ENCODE peak calls at places on chromosomes 6 and 20, in four cellular contexts. One of them, this sample, is unnamed.

GRCh38 chr6:112562348-112563220 is 215.5 kb downstream of the RFPL4B start:
- DNase-seq in CD8-positive, alpha-beta memory T cell: no peak
- DNase-seq in CD8-positive, alpha-beta T cell: no peak
- DNase-seq in stimulated activated naive B cell treated with anti-CD40 and anti-IgM and Interleukin-4, amounts not matched to agents 10 μg/mL and 1 μg/mL and 100 μg/mL, for 72 hours: no peak
- DNase-seq in this sample: no peak

GRCh38 chr6:56594699-56595098 is 48.0 kb downstream of the DST start:
- DNase-seq in stimulated activated naive B cell treated with anti-CD40 and anti-IgM and Interleukin-4, amounts not matched to agents 10 μg/mL and 1 μg/mL and 100 μg/mL, for 72 hours: no peak
- DNase-seq in CD8-positive, alpha-beta memory T cell: no peak
- DNase-seq in CD8-positive, alpha-beta T cell: no peak
- DNase-seq in this sample: no peak

GRCh38 chr6:157116420-157116819 is 206.9 kb downstream of the TMEM242 start:
- DNase-seq in CD8-positive, alpha-beta memory T cell: no peak
- DNase-seq in stimulated activated naive B cell treated with anti-CD40 and anti-IgM and Interleukin-4, amounts not matched to agents 10 μg/mL and 1 μg/mL and 100 μg/mL, for 72 hours: no peak
- DNase-seq in CD8-positive, alpha-beta T cell: no peak
- DNase-seq in this sample: no peak

GRCh38 chr6:52285174-52286068 is 879 bp upstream of the MCM3 start:
- DNase-seq in CD8-positive, alpha-beta memory T cell: no peak
- DNase-seq in CD8-positive, alpha-beta T cell: no peak
- DNase-seq in stimulated activated naive B cell treated with anti-CD40 and anti-IgM and Interleukin-4, amounts not matched to agents 10 μg/mL and 1 μg/mL and 100 μg/mL, for 72 hours: no peak
- DNase-seq in this sample: peak

GRCh38 chr20:4156411-4156810 is 141.1 kb upstream of the RNF24 start:
- DNase-seq in CD8-positive, alpha-beta T cell: no peak
- DNase-seq in stimulated activated naive B cell treated with anti-CD40 and anti-IgM and Interleukin-4, amounts not matched to agents 10 μg/mL and 1 μg/mL and 100 μg/mL, for 72 hours: no peak
- DNase-seq in CD8-positive, alpha-beta memory T cell: no peak
- DNase-seq in this sample: no peak

GRCh38 chr6:129801909-129802308 is 59.2 kb downstream of the TMEM244 start:
- DNase-seq in CD8-positive, alpha-beta memory T cell: no peak
- DNase-seq in CD8-positive, alpha-beta T cell: no peak
- DNase-seq in stimulated activated naive B cell treated with anti-CD40 and anti-IgM and Interleukin-4, amounts not matched to agents 10 μg/mL and 1 μg/mL and 100 μg/mL, for 72 hours: no peak
- DNase-seq in this sample: no peak

GRCh38 chr6:14286634-14287428 is 169.3 kb downstream of the CD83 start:
- DNase-seq in CD8-positive, alpha-beta T cell: no peak
- DNase-seq in CD8-positive, alpha-beta memory T cell: no peak
- DNase-seq in stimulated activated naive B cell treated with anti-CD40 and anti-IgM and Interleukin-4, amounts not matched to agents 10 μg/mL and 1 μg/mL and 100 μg/mL, for 72 hours: no peak
- DNase-seq in this sample: no peak

GRCh38 chr6:77463308-77463880 is at the start of gene HTR1B:
- DNase-seq in CD8-positive, alpha-beta T cell: no peak
- DNase-seq in CD8-positive, alpha-beta memory T cell: no peak
- DNase-seq in stimulated activated naive B cell treated with anti-CD40 and anti-IgM and Interleukin-4, amounts not matched to agents 10 μg/mL and 1 μg/mL and 100 μg/mL, for 72 hours: no peak
- DNase-seq in this sample: no peak

GRCh38 chr6:163416640-163417253 is 2.2 kb downstream of the QKI start:
- DNase-seq in CD8-positive, alpha-beta memory T cell: peak
- DNase-seq in CD8-positive, alpha-beta T cell: peak
- DNase-seq in stimulated activated naive B cell treated with anti-CD40 and anti-IgM and Interleukin-4, amounts not matched to agents 10 μg/mL and 1 μg/mL and 100 μg/mL, for 72 hours: no peak
- DNase-seq in this sample: no peak

GRCh38 chr20:13028673-13029072 is 19.9 kb downstream of the SPTLC3 start:
- DNase-seq in stimulated activated naive B cell treated with anti-CD40 and anti-IgM and Interleukin-4, amounts not matched to agents 10 μg/mL and 1 μg/mL and 100 μg/mL, for 72 hours: no peak
- DNase-seq in CD8-positive, alpha-beta memory T cell: no peak
- DNase-seq in CD8-positive, alpha-beta T cell: no peak
- DNase-seq in this sample: no peak

This sample was measured in T-helper 1 cell.